ENCODE peak calls at places on chromosomes 6 and 20, in eight cellular contexts. T is CD4-positive, alpha-beta T cell; N is activated naive CD4-positive, alpha-beta T cell; Z is type B pancreatic cell; L is ACHN; V is posterior cingulate gyrus; G is BE2C; B is GM03348. P is an unnamed sample.

GRCh38 chr6:37150314-37150713 is 19.6 kb upstream of the PIM1 start:
- DNase-seq in T (no peak), N (no peak), Z (no peak), L (no peak), V (no peak), G (no peak), B (no peak), P (no peak)

GRCh38 chr6:149852881-149853280 is 11.3 kb downstream of the LRP11 start:
- DNase-seq in T (no peak), N (no peak), Z (no peak), L (no peak), V (no peak), G (no peak), B (no peak), P (no peak)

GRCh38 chr6:127119361-127120108 is 1.1 kb downstream of the RSPO3 start:
- DNase-seq in T (no peak), N (no peak), Z (peak), L (peak), V (peak), G (peak), B (peak), P (peak)

GRCh38 chr6:33413601-33414120 is 2.8 kb downstream of the PHF1 start:
- DNase-seq in T (no peak), N (no peak), Z (no peak), L (no peak), V (no peak), G (no peak), B (no peak), P (no peak)

GRCh38 chr20:57425150-57426013 is 34.2 kb downstream of the RBM38 start:
- DNase-seq in T (no peak), N (no peak), Z (no peak), L (no peak), V (peak), G (no peak), B (no peak), P (no peak)

GRCh38 chr6:84346372-84346771 is 118.9 kb upstream of the CEP162 start:
- DNase-seq in T (no peak), N (no peak), Z (no peak), L (peak), V (no peak), G (no peak), B (peak), P (no peak)

GRCh38 chr20:1376453-1377270 is 16.2 kb downstream of the FKBP1A start:
- DNase-seq in T (no peak), N (no peak), Z (no peak), L (no peak), V (no peak), G (no peak), B (no peak), P (no peak)

GRCh38 chr6:108650781-108651180 is 90.1 kb downstream of the FOXO3 start:
- DNase-seq in T (no peak), N (no peak), Z (no peak), L (no peak), V (no peak), G (no peak), B (peak), P (no peak)

GRCh38 chr6:140636237-140636636 is 1261.8 kb upstream of the CITED2 start:
- DNase-seq in T (no peak), N (no peak), Z (no peak), L (no peak), V (no peak), G (no peak), B (no peak), P (no peak)

GRCh38 chr20:48209102-48209501 is 423.8 kb upstream of the SULF2 start:
- DNase-seq in T (no peak), N (no peak), Z (no peak), L (no peak), V (no peak), G (peak), B (no peak), P (no peak)

GRCh38 chr20:21151791-21152190 is 25.9 kb downstream of the KIZ start:
- DNase-seq in T (no peak), N (no peak), Z (no peak), L (no peak), V (no peak), G (no peak), B (no peak), P (no peak)

GRCh38 chr6:8193541-8193940 is 91.2 kb upstream of the EEF1E1 start:
- DNase-seq in T (no peak), N (no peak), Z (no peak), L (peak), V (no peak), G (no peak), B (no peak), P (no peak)

GRCh38 chr20:62009322-62009721 is 56.4 kb downstream of the TAF4 start:
- DNase-seq in T (no peak), N (no peak), Z (no peak), L (no peak), V (no peak), G (no peak), B (no peak), P (no peak)

GRCh38 chr20:53960586-53961386 is 109.6 kb downstream of the BCAS1 start:
- DNase-seq in T (no peak), N (no peak), Z (no peak), L (no peak), V (no peak), G (no peak), B (peak), P (peak)

GRCh38 chr6:111171577-111172400 is 84.5 kb downstream of the SLC16A10 start:
- DNase-seq in T (no peak), N (no peak), Z (no peak), L (no peak), V (no peak), G (no peak), B (no peak), P (no peak)

GRCh38 chr6:149454405-149454848 is 30.4 kb downstream of the ZC3H12D start:
- DNase-seq in T (no peak), N (no peak), Z (no peak), L (peak), V (peak), G (no peak), B (peak), P (peak)

GRCh38 chr6:36956111-36956820 is 1.7 kb downstream of the PI16 start:
- DNase-seq in T (no peak), N (no peak), Z (no peak), L (peak), V (peak), G (no peak), B (no peak), P (peak)

P was measured in MG63.